ENCODE peak calls at places on chromosomes 11 and 22, in nine cellular contexts. J is sigmoid colon, H is testis, X is tibial nerve, R is breast epithelium, L is esophagus muscularis mucosa, T is A549, P is ovary, D is body of pancreas. Y is an unnamed sample. For H3K4me1, the result is how much of the 10 kb centered on the place peaks cover.

GRCh38 chr11:14054708-14055107 is 92.2 kb downstream of the SPON1 start:
- DNase-seq in H (no peak), R (no peak), J (no peak), D (peak), T (no peak), L (no peak), X (no peak), P (no peak), Y (no peak)

GRCh38 chr11:130945945-130946344 is 29.7 kb upstream of the SNX19 start:
- DNase-seq in P (no peak), T (no peak), J (peak), H (peak), L (no peak), R (no peak), X (peak), D (peak), Y (no peak)

GRCh38 chr11:119310682-119311052 is 6.3 kb downstream of the MCAM start:
- DNase-seq in J (no peak), H (no peak), T (no peak), P (no peak), X (no peak), L (no peak), D (no peak), R (no peak), Y (no peak)

GRCh38 chr22:19984851-19985811 is 31.5 kb downstream of the ARVCF start:
- DNase-seq in J (no peak), T (no peak), X (no peak), P (peak), R (no peak), D (no peak), H (no peak), L (no peak), Y (peak)

GRCh38 chr22:35854334-35854733 is 136.7 kb downstream of the APOL5 start:
- DNase-seq in R (no peak), T (no peak), D (no peak), L (no peak), X (no peak), H (no peak), J (no peak), P (no peak), Y (no peak)

GRCh38 chr11:11444800-11445126 is 91.7 kb upstream of the CSNK2A3 start:
- DNase-seq in J (no peak), H (no peak), D (no peak), X (no peak), T (no peak), P (no peak), L (no peak), R (no peak), Y (no peak)

GRCh38 chr22:47043835-47044721 is 281.6 kb downstream of the TBC1D22A start:
- DNase-seq in T (no peak), X (no peak), J (peak), H (no peak), D (peak), L (no peak), P (peak), R (no peak), Y (peak)

GRCh38 chr11:100619484-100619883 is 67.6 kb upstream of the ARHGAP42 start:
- DNase-seq in R (no peak), T (no peak), H (no peak), P (no peak), D (no peak), X (no peak), J (no peak), L (no peak), Y (no peak)

GRCh38 chr11:78239781-78240180 is 51.1 kb downstream of the USP35 start:
- DNase-seq in P (no peak), D (no peak), H (no peak), X (no peak), L (peak), J (no peak), T (no peak), R (no peak), Y (no peak)

GRCh38 chr11:64073542-64073941 is 37.8 kb downstream of the FLRT1 start:
- DNase-seq in T (no peak), R (no peak), J (no peak), L (no peak), D (no peak), H (no peak), P (no peak), X (no peak), Y (no peak)

GRCh38 chr11:9601041-9601875 is 27.8 kb downstream of the WEE1 start:
- DNase-seq in H (no peak), P (no peak), R (no peak), L (peak), J (no peak), D (peak), T (no peak), X (no peak), Y (no peak)

GRCh38 chr11:112291191-112291590 is 30.5 kb upstream of the PLET1 start:
- DNase-seq in X (no peak), H (no peak), R (no peak), L (no peak), J (peak), T (no peak), D (no peak), P (no peak), Y (no peak)

GRCh38 chr11:102347526-102348331 is 715 bp downstream of the BIRC2 start:
- DNase-seq in P (peak), L (no peak), T (peak), D (peak), R (no peak), H (peak), X (peak), J (no peak), Y (no peak)

GRCh38 chr11:32466279-32466915 is 31.1 kb upstream of the WT1 start:
- DNase-seq in X (no peak), J (no peak), P (no peak), T (no peak), H (no peak), R (no peak), L (no peak), D (no peak), Y (no peak)

GRCh38 chr11:59668188-59668949 is 468 bp downstream of the PATL1 start:
- DNase-seq in D (peak), L (peak), H (peak), P (peak), X (peak), R (peak), T (peak), J (peak), Y (peak)

GRCh38 chr11:124752471-124753100 is 531 bp upstream of the VSIG2 start:
- DNase-seq in T (no peak), D (no peak), X (no peak), J (no peak), P (no peak), H (no peak), L (no peak), R (no peak), Y (no peak)

GRCh38 chr11:105000797-105001196 is 22.2 kb downstream of the CASP5 start:
- DNase-seq in L (no peak), X (no peak), T (peak), P (no peak), R (no peak), J (no peak), H (peak), D (peak), Y (no peak)

GRCh38 chr11:79437981-79438630 is 2.7 kb downstream of the TENM4 start:
- DNase-seq in J (peak), P (peak), D (no peak), R (no peak), H (peak), X (peak), L (no peak), T (no peak), Y (no peak)

GRCh38 chr11:40129276-40129675 is 1330.2 kb downstream of the LRRC4C start:
- DNase-seq in R (no peak), L (no peak), P (no peak), T (peak), J (no peak), D (no peak), H (no peak), X (no peak), Y (no peak)

GRCh38 chr11:64456509-64457320 is 97.8 kb downstream of the RPS6KA4 start:
- DNase-seq in H (no peak), L (no peak), P (no peak), T (no peak), R (no peak), D (no peak), J (peak), X (no peak), Y (no peak)

GRCh38 chr11:3136542-3137455 is 28.3 kb downstream of the OSBPL5 start:
- DNase-seq in L (no peak), H (no peak), D (peak), J (peak), T (no peak), R (no peak), P (no peak), X (no peak), Y (peak)

GRCh38 chr22:37187891-37188761 is at the start of gene C1QTNF6:
- DNase-seq in L (no peak), H (no peak), X (no peak), J (peak), D (no peak), P (peak), T (peak), R (no peak), Y (peak)

GRCh38 chr11:29780756-29781155 is 236.1 kb downstream of the KCNA4 start:
- DNase-seq in P (no peak), R (no peak), D (no peak), H (peak), T (no peak), L (no peak), J (no peak), X (no peak), Y (no peak)

GRCh38 chr11:66228521-66228920 is 39.9 kb upstream of the RAB1B start:
- DNase-seq in T (no peak), J (no peak), P (no peak), R (no peak), L (no peak), X (no peak), H (no peak), D (peak), Y (no peak)

GRCh38 chr22:23695141-23695540 is 4.3 kb downstream of the RGL4 start:
- DNase-seq in L (no peak), X (no peak), H (no peak), J (no peak), R (peak), P (no peak), D (no peak), T (no peak), Y (no peak)

GRCh38 chr11:118076754-118077281 is at the start of gene TMPRSS4:
- DNase-seq in L (no peak), P (no peak), J (no peak), D (peak), R (no peak), X (no peak), H (no peak), T (no peak), Y (no peak)

GRCh38 chr11:123438191-123438627 is 8.1 kb downstream of the GRAMD1B start:
- DNase-seq in J (no peak), D (no peak), H (no peak), X (no peak), T (no peak), R (no peak), P (no peak), L (no peak), Y (no peak)

GRCh38 chr11:24234822-24235508 is 261.9 kb upstream of the LUZP2 start:
- DNase-seq in X (no peak), J (no peak), H (no peak), R (no peak), D (peak), L (no peak), T (no peak), P (no peak), Y (peak)

GRCh38 chr11:63858628-63859550 is 20.0 kb downstream of the MARK2 start:
- DNase-seq in D (peak), P (no peak), R (no peak), X (peak), J (peak), H (peak), L (no peak), T (peak), Y (peak)

GRCh38 chr11:20595101-20595500 is 4.3 kb upstream of the SLC6A5 start:
- DNase-seq in P (no peak), J (no peak), D (no peak), H (no peak), X (no peak), L (no peak), R (no peak), T (no peak), Y (no peak)

GRCh38 chr22:23562186-23562585 is 17.9 kb downstream of the IGLL1 start:
- DNase-seq in X (no peak), P (no peak), J (no peak), T (no peak), D (no peak), R (no peak), H (no peak), L (no peak), Y (no peak)

DNA sequence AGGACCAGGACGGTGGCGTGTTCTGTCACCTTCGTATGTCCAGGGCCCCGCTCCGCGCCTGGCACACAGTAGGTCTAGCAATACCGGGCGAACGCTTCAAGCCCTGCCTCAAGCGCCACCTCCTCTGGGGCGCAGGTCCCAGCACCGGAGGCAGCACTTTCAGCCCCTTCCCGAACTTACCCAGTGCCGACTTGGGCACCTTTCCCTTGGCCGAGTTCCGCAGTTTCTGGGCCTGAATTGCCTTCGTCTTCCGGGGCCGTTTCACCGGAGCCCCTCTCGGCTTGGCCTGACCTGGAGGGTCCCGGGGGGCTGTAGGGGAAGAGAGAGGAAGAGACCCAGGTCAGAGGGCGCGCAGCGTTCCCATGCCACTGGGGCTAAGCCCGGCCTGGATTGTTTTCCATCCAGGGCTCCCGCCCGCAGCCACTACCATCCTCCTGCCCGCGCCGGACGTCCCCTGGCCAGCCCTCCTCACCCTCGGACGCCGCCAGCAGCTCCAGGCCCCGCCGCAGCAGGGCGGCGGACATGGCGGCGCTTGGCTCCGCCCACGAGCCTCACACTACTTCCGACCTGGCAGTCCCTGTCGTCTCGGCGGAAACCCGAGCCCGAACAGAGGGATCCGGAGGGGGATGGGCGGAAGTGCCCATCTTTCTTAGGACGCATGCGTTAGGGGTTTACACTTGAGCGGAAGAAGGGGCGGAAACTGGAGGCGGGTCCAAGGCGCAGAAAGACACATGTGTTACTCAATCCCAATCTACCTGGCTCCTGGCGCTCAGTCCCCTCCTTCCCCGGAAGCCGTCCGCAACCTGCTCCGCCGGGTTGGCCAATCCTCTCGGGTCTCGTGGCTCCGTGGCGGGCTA is at the start of gene RPS19BP1:
- DNase-seq in L (peak), X (peak), P (peak), J (peak), R (peak), T (peak), H (peak), D (peak), Y (peak)
- H3K4me3 ChIP-seq in L (peak), X (peak), P (peak), J (peak), R (peak), T (peak), H (peak), D (peak), Y (peak)

DNA sequence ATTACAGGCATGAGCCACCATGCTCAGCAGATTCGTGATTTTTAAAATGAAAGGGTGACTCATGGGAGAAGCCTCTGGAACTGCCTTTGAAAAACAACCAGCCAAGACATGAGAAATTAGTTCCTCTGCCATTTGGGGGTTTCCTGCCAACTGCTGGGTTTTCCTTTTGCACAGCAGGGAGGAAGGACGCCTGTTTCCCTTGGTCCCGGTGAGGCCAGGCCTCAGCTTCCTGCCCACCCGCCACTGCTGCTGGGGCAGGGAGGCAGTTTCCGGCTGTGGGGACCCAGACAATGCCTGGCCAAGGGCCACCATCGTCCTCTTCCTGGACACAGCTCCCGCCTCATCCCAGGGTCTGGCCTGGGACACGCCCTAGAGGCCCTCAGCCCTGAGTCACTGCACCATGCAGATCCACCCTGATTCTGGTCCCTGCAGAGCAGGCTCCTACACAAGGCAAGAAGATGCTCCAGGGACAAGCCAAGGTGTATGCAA is 10.2 kb downstream of the PPM1F start:
- DNase-seq in D (peak), X (peak), P (peak), L (no peak), H (no peak), J (peak), R (peak), T (peak), Y (peak)
- H3K4me1 ChIP-seq in D (under half), X (under half), P (under half), L (half or more), H (under half), J (half or more), R (under half), T (under half), Y (under half)

GRCh38 chr11:61792310-61793083 is at the start of the genes FEN1 and TMEM258:
- DNase-seq in J (peak), X (peak), T (peak), R (peak), H (peak), D (peak), L (peak), P (peak), Y (peak)

GRCh38 chr11:61794579-61794978 is 1.9 kb downstream of the FEN1 start:
- DNase-seq in D (no peak), J (no peak), X (no peak), H (no peak), T (no peak), R (no peak), L (no peak), P (no peak), Y (no peak)

GRCh38 chr11:61793829-61794204 is 1.1 kb downstream of the FEN1 start:
- DNase-seq in L (no peak), R (no peak), H (no peak), J (no peak), T (no peak), D (no peak), X (no peak), P (no peak), Y (no peak)

GRCh38 chr11:61793084-61793828 is 545 bp downstream of the FEN1 start:
- DNase-seq in T (peak), X (no peak), P (no peak), J (no peak), L (no peak), H (no peak), D (no peak), R (no peak), Y (no peak)

DNA sequence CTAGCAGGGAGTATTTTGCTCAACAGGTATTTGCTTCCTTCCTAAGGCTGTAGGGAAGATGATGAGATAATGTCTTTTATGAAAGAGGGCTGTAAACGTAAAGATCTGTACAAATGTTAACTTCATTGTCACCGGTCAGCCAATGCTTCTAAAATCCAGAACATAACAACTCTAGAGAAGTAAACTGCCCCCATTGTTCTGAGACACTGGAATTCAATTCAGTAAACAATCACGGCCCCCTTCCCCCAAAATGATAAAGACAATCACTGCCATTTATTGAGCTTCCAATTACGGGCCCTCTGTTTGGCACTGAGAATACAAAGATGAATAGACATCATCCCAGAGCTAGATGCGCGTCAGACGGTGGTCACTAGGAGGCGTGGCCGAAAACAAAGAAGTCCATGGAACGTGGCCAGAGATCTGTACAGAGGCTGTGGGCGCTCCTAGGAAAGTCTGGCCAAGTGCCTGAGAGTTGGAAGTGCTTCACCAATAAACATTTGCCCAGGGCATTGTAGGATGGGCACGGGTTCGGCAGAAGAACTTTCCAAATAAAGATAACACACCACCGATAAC is 576 bp downstream of the TMEM258 start:
- DNase-seq in T (peak), D (peak), J (peak), R (peak), L (no peak), X (peak), H (peak), P (peak), Y (peak)
- TF ChIP-seq POLR2A in T (peak), D (no peak), J (no peak), R (no peak), L (no peak), X (no peak), H (no peak), P (no peak), Y (no peak)

GRCh38 chr22:31269892-31270574 is 22.3 kb downstream of the PIK3IP1 start:
- DNase-seq in D (no peak), P (no peak), R (no peak), H (no peak), X (no peak), J (no peak), T (no peak), L (no peak), Y (no peak)
- H3K4me3 ChIP-seq in D (no peak), P (no peak), R (no peak), H (no peak), X (no peak), J (no peak), T (no peak), L (no peak), Y (no peak)

DNA sequence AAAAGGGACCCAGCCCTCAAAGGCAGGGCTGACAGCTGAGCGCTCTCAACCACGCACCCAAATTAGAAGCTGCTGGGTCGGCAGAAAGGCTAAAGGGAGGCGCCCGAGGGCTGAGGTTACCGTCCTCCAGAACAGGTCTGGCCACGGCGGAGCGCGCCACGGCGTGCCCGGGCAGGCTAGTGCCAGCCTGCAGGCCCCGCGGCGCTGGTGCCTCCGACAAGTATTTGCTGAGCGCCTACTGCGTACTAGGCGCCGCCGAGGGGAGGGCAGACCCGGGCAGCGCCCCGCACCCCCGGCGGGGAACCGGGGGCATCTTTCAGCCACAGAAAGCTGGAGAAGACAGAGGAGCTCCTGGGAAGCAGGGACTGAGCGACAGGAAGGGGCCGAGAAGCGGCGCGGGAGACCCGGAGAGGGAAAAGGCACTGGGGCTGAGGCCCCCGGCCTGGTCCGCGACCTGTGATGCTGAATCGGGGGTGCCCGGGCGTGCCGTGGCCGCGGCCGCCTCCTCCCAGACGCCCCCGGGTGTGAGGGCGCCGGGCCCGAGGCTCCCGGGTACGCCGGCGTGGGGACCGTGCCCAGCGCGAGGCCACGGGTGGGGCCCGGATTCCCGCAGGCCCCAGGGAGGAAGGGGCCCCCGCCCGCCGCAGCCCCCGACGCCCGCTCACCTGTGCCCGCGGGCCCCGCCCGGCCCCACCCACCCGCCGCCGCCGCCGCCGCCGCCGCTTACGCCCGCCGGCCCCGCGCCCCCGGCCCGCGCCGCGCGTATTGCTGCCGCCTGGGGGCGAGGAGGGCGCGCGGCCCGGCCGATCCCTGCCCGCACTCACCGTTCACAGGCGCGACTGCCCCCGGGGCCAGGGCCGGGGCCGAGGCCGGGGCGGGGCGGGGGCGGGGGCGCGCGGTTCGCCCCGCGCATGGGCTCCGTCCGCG is 521 bp downstream of the HRAS start:
- DNase-seq in L (no peak), R (peak), P (no peak), D (peak), T (no peak), H (peak), J (no peak), X (no peak), Y (peak)
- H3K4me1 ChIP-seq in L (under half), R (under half), P (under half), D (under half), T (under half), H (under half), J (under half), X (under half), Y (under half)

GRCh38 chr11:132586801-132587200 is 945.5 kb downstream of the OPCML start:
- DNase-seq in T (no peak), R (no peak), P (no peak), D (no peak), L (peak), J (no peak), H (no peak), X (no peak), Y (no peak)
- TF ChIP-seq POLR2A in T (no peak), R (no peak), P (no peak), D (no peak), L (no peak), J (no peak), H (no peak), X (no peak), Y (no peak)

Y was measured in right lobe of liver.